ENCODE peak calls at places on chromosomes 11 and 22, in four cellular contexts. L is HepG2, G is cardiac fibroblast, D is coronary artery. B is an unnamed sample.

GRCh38 chr11:28447226-28447625 is 339.0 kb downstream of the METTL15 start:
- DNase-seq in L (peak; percentile 23), G (peak; percentile 54), D (no peak), B (no peak)

GRCh38 chr22:46381142-46381541 is 45.6 kb downstream of the TRMU start:
- DNase-seq in L (no peak), G (no peak), D (no peak), B (no peak)

GRCh38 chr11:62883677-62884076 is 3.0 kb downstream of the SLC3A2 start:
- DNase-seq in L (no peak), G (no peak), D (no peak), B (no peak)

GRCh38 chr11:83663446-83663845 is 377.3 kb upstream of the CCDC90B start:
- DNase-seq in L (no peak), G (no peak), D (no peak), B (no peak)

GRCh38 chr11:13880719-13881118 is 81.8 kb upstream of the SPON1 start:
- DNase-seq in L (no peak), G (no peak), D (no peak), B (no peak)

GRCh38 chr11:113540416-113541330 is 65.5 kb upstream of the DRD2 start:
- DNase-seq in L (no peak), G (no peak), D (no peak), B (no peak)

GRCh38 chr22:30694638-30695350 is at the start of gene OSBP2:
- DNase-seq in L (no peak), G (no peak), D (no peak), B (peak; percentile 85)

GRCh38 chr22:38699784-38700183 is 959 bp downstream of the JOSD1 start:
- DNase-seq in L (peak; percentile 21), G (peak; percentile 61), D (no peak), B (no peak)

GRCh38 chr11:84164722-84165121 is 878.6 kb upstream of the CCDC90B start:
- DNase-seq in L (no peak), G (no peak), D (no peak), B (no peak)

GRCh38 chr22:39174498-39175120 is 22.1 kb upstream of the CBX7 start:
- DNase-seq in L (peak; percentile 93), G (peak; percentile 96), D (peak; percentile 84), B (peak; percentile 96)

GRCh38 chr11:126147268-126148111 is 64.0 kb downstream of the RPUSD4 start:
- DNase-seq in L (peak; percentile 94), G (no peak), D (no peak), B (no peak)

GRCh38 chr22:20526628-20527355 is 19.4 kb downstream of the MED15 start:
- DNase-seq in L (no peak), G (peak; percentile 83), D (no peak), B (no peak)

GRCh38 chr11:10263929-10264328 is 30.1 kb downstream of the SBF2 start:
- DNase-seq in L (no peak), G (peak; percentile 50), D (no peak), B (no peak)

GRCh38 chr11:104830080-104830479 is 68.2 kb downstream of the CASP12 start:
- DNase-seq in L (no peak), G (peak; percentile 82), D (no peak), B (no peak)

GRCh38 chr11:59053387-59053786 is 32.7 kb upstream of the GLYATL1B start:
- DNase-seq in L (peak; percentile 37), G (peak; percentile 74), D (no peak), B (no peak)

GRCh38 chr11:14445542-14446530 is 53.8 kb downstream of the COPB1 start:
- DNase-seq in L (no peak), G (peak; percentile 72), D (no peak), B (no peak)

GRCh38 chr11:26993965-26994446 is at the start of gene FIBIN:
- DNase-seq in L (no peak), G (peak; percentile 75), D (peak; percentile 79), B (peak; percentile 82)

GRCh38 chr22:42388130-42388797 is 43.9 kb downstream of the NFAM1 start:
- DNase-seq in L (no peak), G (peak; percentile 8), D (no peak), B (no peak)

GRCh38 chr11:765025-765801 is 12.1 kb downstream of the GATD1 start:
- DNase-seq in L (peak; percentile 35), G (peak; percentile 59), D (peak; percentile 79), B (no peak)

GRCh38 chr11:14969922-14970323 is 2.2 kb downstream of the CALCA start:
- DNase-seq in L (peak; percentile 28), G (peak; percentile 53), D (no peak), B (no peak)

GRCh38 chr11:38460429-38460828 is 1862.4 kb upstream of the RAG2 start:
- DNase-seq in L (no peak), G (peak; percentile 83), D (no peak), B (no peak)

GRCh38 chr11:113496026-113496651 is 20.9 kb upstream of the DRD2 start:
- DNase-seq in L (no peak), G (no peak), D (peak; percentile 61), B (no peak)

GRCh38 chr11:15059132-15059531 is 14.3 kb upstream of the CALCB start:
- DNase-seq in L (no peak), G (no peak), D (no peak), B (no peak)

GRCh38 chr11:34431979-34432378 is 6.8 kb upstream of the CAT start:
- DNase-seq in L (no peak), G (no peak), D (no peak), B (no peak)
- TF ChIP-seq CTCF in L (no peak), G (no peak), D (no peak), B (no peak)

DNA sequence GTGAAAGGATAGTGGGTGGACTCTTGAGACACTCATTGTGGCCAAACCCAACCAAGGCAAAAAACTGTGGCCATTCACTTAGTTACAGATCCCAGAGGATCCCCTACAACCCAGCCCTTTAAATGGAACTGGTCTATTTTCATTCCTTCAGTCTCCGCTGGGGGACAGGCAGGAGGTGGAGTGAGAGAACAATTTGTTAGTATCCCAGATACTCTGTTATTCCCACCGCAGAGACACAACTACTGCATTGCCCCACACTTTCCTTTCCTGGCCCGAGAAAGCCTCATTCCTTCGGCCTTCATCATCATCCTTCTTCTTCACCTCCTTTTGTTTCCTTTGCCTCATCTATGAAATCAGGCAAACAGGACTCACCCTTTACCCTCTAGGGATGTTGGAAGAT is 191.1 kb downstream of the NTM start:
- DNase-seq in L (no peak), G (no peak), D (no peak), B (no peak)
- TF ChIP-seq CTCF in L (no peak), G (no peak), D (no peak), B (no peak)

GRCh38 chr11:107778839-107779517 is 67.1 kb upstream of the SLN start:
- DNase-seq in L (no peak), G (no peak), D (no peak), B (no peak)

GRCh38 chr11:107783121-107783520 is 71.3 kb upstream of the SLN start:
- DNase-seq in L (no peak), G (no peak), D (no peak), B (no peak)

GRCh38 chr11:107780136-107780535 is 68.3 kb upstream of the SLN start:
- DNase-seq in L (no peak), G (no peak), D (no peak), B (no peak)

GRCh38 chr11:107777094-107777493 is 65.2 kb upstream of the SLN start:
- DNase-seq in L (no peak), G (no peak), D (no peak), B (no peak)

GRCh38 chr11:107780775-107781174 is 68.9 kb upstream of the SLN start:
- DNase-seq in L (no peak), G (peak; percentile 17), D (no peak), B (no peak)
- TF ChIP-seq CTCF in L (no peak), G (no peak), D (no peak), B (no peak)

GRCh38 chr11:72534859-72535547 is 100.7 kb upstream of the CLPB start:
- DNase-seq in L (no peak), G (no peak), D (no peak), B (no peak)
- TF ChIP-seq CTCF in L (no peak), G (peak; percentile 7), D (no peak), B (no peak)

GRCh38 chr11:117910525-117910924 is 18.7 kb downstream of the TMPRSS13 start:
- DNase-seq in L (no peak), G (no peak), D (peak; percentile 46), B (no peak)
- TF ChIP-seq CTCF in L (no peak), G (no peak), D (no peak), B (no peak)